ENCODE peak calls at places on chromosomes 12 and 14, in nine cellular contexts. O is RWPE1, D is HCT116, J is pancreas, W is right lobe of liver, E is left lung, K is spleen, N is tibial artery, M is cardiac muscle cell. S is an unnamed sample.
A peak's percentile ranks its signal among the peaks of the same experiment; 100 is the strongest.

GRCh38 chr14:31987691-31988090 is 89.4 kb upstream of the ARHGAP5 start:
- DNase-seq in O (no peak), D (no peak), J (no peak), W (no peak), E (no peak), K (no peak), N (no peak), M (no peak), S (no peak)

GRCh38 chr12:15155271-15155670 is 65.9 kb downstream of the RERG start:
- DNase-seq in O (peak; percentile 12), D (no peak), J (no peak), W (no peak), E (no peak), K (no peak), N (no peak), M (no peak), S (no peak)

GRCh38 chr14:52834440-52834842 is 43.0 kb upstream of the GNPNAT1 start:
- DNase-seq in O (peak; percentile 37), D (no peak), J (no peak), W (no peak), E (no peak), K (no peak), N (no peak), M (no peak), S (no peak)

GRCh38 chr14:73761621-73762355 is 47.6 kb upstream of the PNMA1 start:
- DNase-seq in O (no peak), D (no peak), J (no peak), W (no peak), E (no peak), K (no peak), N (no peak), M (no peak), S (no peak)

GRCh38 chr12:10612954-10613333 is 465 bp downstream of the MAGOHB start:
- DNase-seq in O (no peak), D (no peak), J (no peak), W (no peak), E (no peak), K (no peak), N (no peak), M (no peak), S (no peak)

GRCh38 chr14:65210827-65211192 is 108.5 kb upstream of the MAX start:
- DNase-seq in O (no peak), D (no peak), J (no peak), W (no peak), E (no peak), K (no peak), N (no peak), M (no peak), S (no peak)

GRCh38 chr12:57280234-57281062 is 29.5 kb upstream of the STAC3 start:
- DNase-seq in O (peak; percentile 86), D (peak; percentile 79), J (peak; percentile 27), W (no peak), E (peak; percentile 61), K (peak; percentile 86), N (no peak), M (no peak), S (peak; percentile 75)

GRCh38 chr12:32947203-32947795 is 50.7 kb upstream of the PKP2 start:
- DNase-seq in O (peak; percentile 29), D (peak; percentile 3), J (no peak), W (no peak), E (no peak), K (no peak), N (no peak), M (peak; percentile 59), S (no peak)

GRCh38 chr12:116916714-116917114 is 6.0 kb downstream of the FBXW8 start:
- DNase-seq in O (peak; percentile 69), D (peak; percentile 86), J (no peak), W (no peak), E (peak; percentile 61), K (no peak), N (no peak), M (peak; percentile 60), S (no peak)

GRCh38 chr14:100855256-100855930 is 29.5 kb downstream of the MEG3 start:
- DNase-seq in O (no peak), D (no peak), J (no peak), W (no peak), E (no peak), K (peak; percentile 54), N (no peak), M (no peak), S (peak; percentile 30)
- TF ChIP-seq CTCF in O (no peak), D (peak; percentile 33), J (no peak), W (no peak), E (no peak), K (no peak), N (no peak), M (no peak), S (no peak)

DNA sequence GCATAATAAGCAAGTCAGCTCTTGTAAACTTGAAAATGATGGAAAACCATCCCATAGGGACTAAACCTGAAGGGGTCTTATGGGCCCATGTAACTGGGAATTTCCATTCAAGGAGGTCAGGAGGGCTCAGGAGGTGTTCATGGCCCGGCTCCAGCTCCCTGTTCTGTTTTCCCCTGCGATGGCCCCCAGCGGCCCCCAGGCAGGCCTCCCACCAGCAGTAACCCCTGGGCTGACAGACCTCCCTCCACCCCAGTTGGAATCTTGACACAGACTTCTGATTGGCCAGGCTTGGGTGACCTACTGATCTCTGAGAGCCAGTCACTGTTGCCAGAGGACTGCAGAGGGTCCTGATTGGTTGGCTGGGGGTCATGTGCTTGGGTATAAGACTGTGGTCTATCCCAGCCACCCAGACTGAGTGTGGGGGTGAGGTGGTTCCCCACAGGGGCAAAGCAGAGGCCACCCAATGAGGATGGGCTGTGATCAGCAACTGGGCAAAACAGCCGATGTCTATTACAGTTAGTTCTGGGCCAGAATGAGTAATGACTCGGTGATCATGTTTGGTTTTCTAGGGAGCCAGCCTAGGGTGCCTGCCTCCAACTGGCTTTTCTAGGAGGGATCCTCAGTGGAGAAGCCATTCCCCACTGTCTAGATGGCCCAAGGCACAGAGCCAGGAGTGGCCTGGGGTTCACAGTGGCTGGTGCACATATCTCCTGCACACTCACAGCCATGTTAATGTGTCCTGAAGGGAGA is 27.0 kb downstream of the RHOF start:
- DNase-seq in O (no peak), D (no peak), J (no peak), W (no peak), E (no peak), K (no peak), N (no peak), M (no peak), S (no peak)
- H3K27ac ChIP-seq in O (peak overlapping the region; percentile 66), D (peak overlapping the region; percentile 68), J (no peak overlapping the region), W (no peak overlapping the region), E (no peak overlapping the region), K (no peak overlapping the region), N (no peak overlapping the region), M (no peak overlapping the region), S (no peak overlapping the region)

DNA sequence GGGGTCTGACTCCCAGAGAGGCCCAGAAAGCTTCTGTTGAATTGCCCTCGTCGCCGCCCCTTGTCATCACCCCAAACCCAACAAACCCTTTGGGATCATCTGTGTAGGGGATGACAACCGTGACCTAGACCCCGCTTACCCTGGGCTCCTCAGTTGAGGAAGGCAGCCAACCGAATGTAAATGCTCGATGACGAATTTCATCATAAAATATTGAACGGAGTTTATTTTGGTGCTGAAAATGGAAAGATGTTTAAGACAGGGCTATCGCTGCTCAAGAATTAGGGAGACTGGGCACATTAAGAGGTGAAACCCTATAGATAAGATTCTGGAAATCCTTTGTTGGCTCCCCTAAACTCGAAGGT is 512 bp downstream of the ACTR10 start:
- DNase-seq in O (peak; percentile 2), D (no peak), J (no peak), W (no peak), E (no peak), K (no peak), N (no peak), M (no peak), S (no peak)
- TF ChIP-seq CTCF in O (no peak), D (no peak), J (no peak), W (no peak), E (no peak), K (no peak), N (no peak), M (no peak), S (no peak)

GRCh38 chr12:13100610-13100881 is 2.9 kb downstream of the GSG1 start:
- DNase-seq in O (no peak), D (no peak), J (no peak), W (no peak), E (no peak), K (no peak), N (no peak), M (no peak), S (no peak)
- H3K27ac ChIP-seq in O (peak overlapping the region; percentile 98), D (peak overlapping the region; percentile 92), J (peak overlapping the region; percentile 71), W (peak overlapping the region; percentile 60), E (peak overlapping the region; percentile 96), K (peak overlapping the region; percentile 90), N (peak overlapping the region; percentile 92), M (peak overlapping the region; percentile 5), S (peak overlapping the region; percentile 99)

GRCh38 chr14:66345986-66346385 is 140.2 kb upstream of the CCDC196 start:
- DNase-seq in O (no peak), D (no peak), J (no peak), W (no peak), E (no peak), K (no peak), N (no peak), M (no peak), S (no peak)
- TF ChIP-seq CTCF in O (no peak), D (no peak), J (no peak), W (no peak), E (no peak), K (no peak), N (no peak), M (no peak), S (no peak)

DNA sequence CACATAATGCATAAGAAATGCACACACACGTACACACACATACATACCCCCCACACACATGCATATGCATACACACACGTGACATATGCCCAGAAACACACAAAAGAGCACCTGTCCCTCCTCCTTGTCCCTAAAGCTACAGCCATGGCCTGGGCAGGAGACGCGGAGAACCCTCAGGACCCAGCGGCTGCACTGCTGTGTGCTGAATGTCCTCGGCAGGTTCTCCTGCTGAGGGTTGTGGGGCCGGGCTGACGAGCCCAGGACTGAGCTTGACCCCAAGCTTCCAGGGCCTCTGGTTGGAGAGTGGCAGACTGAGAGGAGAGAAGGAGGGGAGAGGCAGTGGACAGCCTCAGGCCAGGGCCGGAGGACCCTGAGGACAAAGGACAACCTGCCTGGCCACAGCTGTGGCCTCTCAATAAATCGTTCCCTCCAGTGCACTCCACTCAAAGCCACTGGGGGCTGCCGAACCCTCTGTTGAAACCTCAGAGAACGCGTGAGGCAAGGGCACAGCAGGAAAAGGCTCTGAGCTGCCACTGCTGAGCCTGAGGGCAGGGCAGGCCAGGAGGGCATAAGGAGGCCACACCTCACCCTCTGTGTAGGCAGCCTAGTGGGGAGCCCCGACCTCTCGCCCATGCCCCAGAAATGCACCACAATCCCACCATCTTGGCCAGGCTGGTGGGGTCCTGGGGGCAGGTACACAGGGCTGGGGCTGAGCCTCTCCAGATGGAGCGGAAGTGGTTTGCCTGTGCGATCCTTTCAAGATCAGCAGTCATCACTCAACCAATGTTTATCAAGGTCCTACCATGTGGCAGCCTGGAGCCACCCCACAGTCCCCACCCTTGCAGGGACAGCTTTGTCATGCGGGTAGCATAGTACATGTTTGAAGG is 3.1 kb downstream of the CACNA2D4 start:
- DNase-seq in O (no peak), D (no peak), J (peak; percentile 2), W (no peak), E (peak; percentile 27), K (peak; percentile 71), N (no peak), M (no peak), S (no peak)
- H3K27ac ChIP-seq in O (no peak overlapping the region), D (no peak overlapping the region), J (no peak overlapping the region), W (no peak overlapping the region), E (no peak overlapping the region), K (no peak overlapping the region), N (no peak overlapping the region), M (no peak overlapping the region), S (no peak overlapping the region)

S was measured in RWPE2.